ENCODE peak calls at places on chromosomes 6 and 20, in ten cellular contexts. I, S, Q, V, M, Y, E, R, L and W are unnamed samples.

GRCh38 chr6:87756858-87757257 is 54.8 kb upstream of the AKIRIN2 start:
- DNase-seq in M (no peak), E (peak; percentile 95), S (no peak), Q (no peak), R (no peak), L (peak; percentile 96), I (no peak), Y (peak; percentile 30), V (no peak), W (peak; percentile 21)

GRCh38 chr6:140671926-140672325 is 1297.5 kb upstream of the CITED2 start:
- DNase-seq in M (no peak), R (no peak), I (no peak), E (peak; percentile 3), S (no peak), V (no peak), Y (peak; percentile 6), Q (no peak), L (no peak), W (no peak)

GRCh38 chr6:161429921-161430490 is 156.1 kb upstream of the AGPAT4 start:
- DNase-seq in R (no peak), L (no peak), Q (no peak), S (no peak), I (no peak), V (no peak), Y (no peak), E (no peak), M (no peak), W (no peak)

GRCh38 chr6:20744911-20745557 is 210.8 kb downstream of the CDKAL1 start:
- DNase-seq in E (no peak), Y (no peak), S (no peak), V (no peak), I (no peak), M (no peak), R (no peak), Q (no peak), L (no peak), W (no peak)

GRCh38 chr6:49497308-49497707 is 2.4 kb upstream of the GLYATL3 start:
- DNase-seq in S (no peak), V (no peak), E (no peak), L (no peak), R (no peak), Y (no peak), M (no peak), Q (no peak), I (no peak), W (no peak)

GRCh38 chr6:68958327-68958726 is 323.2 kb downstream of the ADGRB3 start:
- DNase-seq in I (no peak), Y (no peak), L (no peak), R (no peak), E (peak; percentile 1), M (no peak), Q (no peak), V (no peak), S (no peak), W (no peak)

GRCh38 chr6:161226005-161226964 is 47.6 kb downstream of the AGPAT4 start:
- DNase-seq in R (no peak), Q (no peak), S (no peak), Y (peak; percentile 37), I (no peak), V (no peak), L (no peak), M (no peak), E (no peak), W (no peak)

GRCh38 chr20:51461306-51461705 is 81.2 kb downstream of the NFATC2 start:
- DNase-seq in S (no peak), E (no peak), L (no peak), R (no peak), Y (no peak), I (no peak), Q (no peak), V (no peak), M (no peak), W (no peak)

DNA sequence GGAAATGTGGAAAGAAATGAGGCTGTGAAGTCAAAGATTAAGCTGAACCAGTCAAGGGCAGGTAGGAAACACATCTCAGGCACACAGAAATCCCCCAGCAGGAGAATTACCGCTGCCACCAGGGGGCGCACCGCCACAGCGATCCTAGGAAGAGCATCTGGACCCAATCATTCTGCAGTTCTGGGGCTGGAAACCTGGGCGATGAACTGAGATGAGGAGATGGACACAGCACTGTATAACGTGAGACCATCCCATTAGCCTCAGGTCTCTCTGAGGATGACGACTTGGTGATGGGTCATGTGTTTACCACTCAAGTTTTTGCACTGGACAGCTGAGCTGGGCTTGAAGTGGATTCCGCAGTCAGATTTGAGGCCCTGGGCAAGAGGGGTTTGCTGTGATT is 6.4 kb upstream of the SLC24A3 start:
- DNase-seq in E (peak; percentile 6), M (peak; percentile 69), Y (peak; percentile 49), L (peak; percentile 1), R (peak; percentile 83), I (peak; percentile 81), S (peak; percentile 75), V (peak; percentile 62), Q (peak; percentile 86), W (peak; percentile 60)
- H3K9me3 ChIP-seq in E (no peaks in the 10 kb centered on the region), M (no peaks in the 10 kb centered on the region), Y (no peaks in the 10 kb centered on the region), L (no peaks in the 10 kb centered on the region), R (no peaks in the 10 kb centered on the region), I (no peaks in the 10 kb centered on the region), S (no peaks in the 10 kb centered on the region), V (no peaks in the 10 kb centered on the region), Q (no peaks in the 10 kb centered on the region), W (no peaks in the 10 kb centered on the region)

DNA sequence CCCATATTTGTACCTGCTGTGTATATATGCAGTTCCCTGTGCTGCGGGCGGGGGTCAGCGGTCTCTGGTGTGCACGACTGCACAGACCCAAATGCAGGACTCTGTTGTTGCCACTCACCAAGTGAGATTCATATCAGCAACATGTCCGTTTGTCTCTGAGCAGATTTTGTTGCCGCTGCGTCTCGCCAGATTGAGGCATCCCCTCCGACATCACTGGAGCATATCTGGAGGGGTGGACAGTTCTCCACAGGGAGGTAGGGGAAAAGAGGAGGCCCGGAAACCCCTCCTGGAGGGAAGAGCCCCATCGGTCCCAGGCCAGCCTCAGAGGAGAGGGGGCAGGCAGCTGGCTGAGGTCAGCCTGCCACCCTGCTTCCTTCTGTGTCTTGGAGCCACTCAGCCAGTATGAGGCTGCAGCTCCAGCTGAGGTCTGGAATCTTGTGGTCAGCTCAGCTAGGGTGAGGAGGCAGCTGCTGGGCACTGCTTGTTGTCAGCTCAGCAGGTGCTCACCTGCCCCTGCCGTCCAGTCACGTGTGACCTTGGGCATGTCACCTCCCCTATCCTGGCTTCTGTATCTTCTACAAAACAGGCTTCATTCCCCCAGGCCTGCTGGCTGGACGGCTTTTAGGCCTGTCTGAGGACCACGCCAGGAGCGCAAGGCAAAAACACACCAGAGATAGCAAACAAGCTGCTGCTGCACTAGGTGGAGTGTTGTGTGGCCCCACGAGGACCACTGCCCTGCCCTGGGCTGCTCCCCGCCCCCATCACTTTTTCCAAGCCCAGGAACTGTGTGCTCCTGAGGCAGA is 47.1 kb downstream of the HNF4A start:
- DNase-seq in I (no peak), V (no peak), R (no peak), Y (no peak), S (no peak), L (no peak), E (peak; percentile 14), Q (no peak), M (no peak), W (peak; percentile 64)
- H3K27ac ChIP-seq in I (no peak overlapping the region), V (no peak overlapping the region), R (no peak overlapping the region), Y (no peak overlapping the region), S (no peak overlapping the region), L (no peak overlapping the region), E (no peak overlapping the region), Q (no peak overlapping the region), M (no peak overlapping the region), W (peak overlapping the region; percentile 94)

GRCh38 chr6:28488916-28489365 is 26.7 kb downstream of the GPX6 start:
- DNase-seq in Y (peak; percentile 42), R (peak; percentile 72), V (no peak), M (peak; percentile 57), Q (no peak), S (no peak), L (peak; percentile 56), E (peak; percentile 64), I (no peak), W (no peak)

GRCh38 chr6:28485482-28485881 is 30.1 kb downstream of the GPX6 start:
- DNase-seq in M (no peak), S (no peak), Q (no peak), V (no peak), E (no peak), I (no peak), Y (no peak), L (no peak), R (no peak), W (no peak)

GRCh38 chr6:28489366-28490190 is 26.0 kb downstream of the GPX6 start:
- DNase-seq in Y (peak; percentile 66), E (peak; percentile 80), V (no peak), S (peak; percentile 41), I (no peak), R (peak; percentile 90), Q (peak; percentile 28), L (peak; percentile 67), M (peak; percentile 72), W (no peak)

GRCh38 chr6:28486988-28487742 is 28.4 kb downstream of the GPX6 start:
- DNase-seq in V (no peak), Y (no peak), S (no peak), I (no peak), Q (no peak), R (no peak), M (no peak), E (no peak), L (no peak), W (no peak)

GRCh38 chr6:28486533-28486932 is 29.1 kb downstream of the GPX6 start:
- DNase-seq in Y (no peak), E (no peak), M (no peak), V (no peak), R (no peak), Q (no peak), I (no peak), L (no peak), S (no peak), W (no peak)
- H3K9me3 ChIP-seq in Y (no peaks in the 10 kb centered on the region), E (no peaks in the 10 kb centered on the region), M (no peaks in the 10 kb centered on the region), V (no peaks in the 10 kb centered on the region), R (no peaks in the 10 kb centered on the region), Q (no peaks in the 10 kb centered on the region), I (no peaks in the 10 kb centered on the region), L (no peaks in the 10 kb centered on the region), S (no peaks in the 10 kb centered on the region), W (no peaks in the 10 kb centered on the region)

GRCh38 chr20:1264727-1265126 is 1.4 kb upstream of the SNPH start:
- DNase-seq in E (no peak), Y (no peak), Q (no peak), M (no peak), R (no peak), V (no peak), S (no peak), I (no peak), L (no peak), W (no peak)

GRCh38 chr20:1265226-1265915 is 723 bp upstream of the SNPH start:
- DNase-seq in L (peak; percentile 30), R (no peak), S (no peak), E (peak; percentile 43), Y (no peak), M (no peak), Q (no peak), I (no peak), V (no peak), W (no peak)

GRCh38 chr20:1266167-1266973 is at the start of gene SNPH:
- DNase-seq in Y (peak; percentile 88), I (peak; percentile 81), R (peak; percentile 76), V (peak; percentile 58), E (peak; percentile 83), L (peak; percentile 68), M (peak; percentile 49), S (peak; percentile 80), Q (peak; percentile 77), W (peak; percentile 64)

GRCh38 chr20:1267161-1267560 is 1.1 kb downstream of the SNPH start:
- DNase-seq in E (no peak), R (no peak), Y (no peak), I (no peak), S (no peak), M (no peak), V (no peak), Q (no peak), L (no peak), W (no peak)

GRCh38 chr20:1265916-1266166 is 253 bp upstream of the SNPH start:
- DNase-seq in E (no peak), M (no peak), S (no peak), I (no peak), Q (no peak), L (no peak), R (no peak), Y (no peak), V (no peak), W (no peak)
- H3K27ac ChIP-seq in E (peak overlapping the region; percentile 60), M (no peak overlapping the region), S (peak overlapping the region; percentile 10), I (peak overlapping the region; percentile 78), Q (peak overlapping the region; percentile 84), L (no peak overlapping the region), R (peak overlapping the region; percentile 43), Y (peak overlapping the region; percentile 78), V (peak overlapping the region; percentile 52), W (no peak overlapping the region)